ENCODE peak calls at places on chromosomes 13 and 19, in six cellular contexts. H is neuronal stem cell, M is trophoblast cell, Q is IMR-90, X is H1, C is H9. I is an unnamed sample.

GRCh38 chr19:31781542-31781941 is 432.3 kb upstream of the TSHZ3 start:
- DNase-seq in H (no peak), M (no peak), Q (no peak), X (peak), C (no peak), I (no peak)

GRCh38 chr13:21846605-21847004 is 175.7 kb downstream of the FGF9 start:
- DNase-seq in H (no peak), M (no peak), Q (no peak), X (peak), C (peak), I (no peak)

GRCh38 chr13:50387124-50387581 is 371.9 kb downstream of the KCNRG start:
- DNase-seq in H (peak), M (peak), Q (peak), X (peak), C (peak), I (peak)

GRCh38 chr13:100275746-100276145 is 186.9 kb downstream of the PCCA start:
- DNase-seq in H (no peak), M (no peak), Q (no peak), X (no peak), C (no peak), I (no peak)

GRCh38 chr13:108851660-108852059 is 222.2 kb downstream of the MYO16 start:
- DNase-seq in H (no peak), M (no peak), Q (no peak), X (no peak), C (no peak), I (no peak)

GRCh38 chr19:40191836-40192646 is 815 bp downstream of the MAP3K10 start:
- DNase-seq in H (peak), M (no peak), Q (peak), X (peak), C (peak), I (peak)

GRCh38 chr13:112839347-112840105 is 129.5 kb upstream of the MCF2L start:
- DNase-seq in H (no peak), M (peak), Q (peak), X (no peak), C (no peak), I (no peak)

GRCh38 chr19:46674416-46675178 is 13.6 kb upstream of the DACT3 start:
- DNase-seq in H (no peak), M (no peak), Q (peak), X (peak), C (peak), I (no peak)

GRCh38 chr13:27822258-27822872 is 30.1 kb downstream of the GSX1 start:
- DNase-seq in H (no peak), M (no peak), Q (no peak), X (no peak), C (no peak), I (peak)

GRCh38 chr19:14337510-14337909 is 43.7 kb upstream of the ADGRE5 start:
- DNase-seq in H (no peak), M (no peak), Q (no peak), X (peak), C (peak), I (peak)

GRCh38 chr13:109400192-109400591 is 386.2 kb downstream of the IRS2 start:
- DNase-seq in H (no peak), M (peak), Q (no peak), X (no peak), C (peak), I (no peak)

GRCh38 chr19:23263870-23264590 is 13.8 kb upstream of the ZNF724 start:
- DNase-seq in H (no peak), M (peak), Q (no peak), X (no peak), C (no peak), I (no peak)

GRCh38 chr19:720691-721160 is 12.0 kb downstream of the PALM start:
- DNase-seq in H (no peak), M (no peak), Q (no peak), X (peak), C (no peak), I (no peak)

GRCh38 chr13:98975822-98976261 is 2.0 kb downstream of the DOCK9 start:
- DNase-seq in H (no peak), M (peak), Q (no peak), X (no peak), C (no peak), I (peak)

GRCh38 chr19:16067205-16067938 is 8.9 kb upstream of the TPM4 start:
- DNase-seq in H (no peak), M (no peak), Q (peak), X (no peak), C (no peak), I (no peak)

GRCh38 chr19:46297700-46298476 is 1.0 kb downstream of the HIF3A start:
- DNase-seq in H (no peak), M (no peak), Q (no peak), X (peak), C (no peak), I (peak)

GRCh38 chr13:79405501-79405830 is 589 bp downstream of the RBM26 start:
- DNase-seq in H (no peak), M (no peak), Q (no peak), X (no peak), C (peak), I (peak)

GRCh38 chr13:24292476-24292875 is 16.9 kb upstream of the C1QTNF9 start:
- DNase-seq in H (no peak), M (no peak), Q (no peak), X (no peak), C (no peak), I (no peak)

GRCh38 chr13:79258489-79258888 is 147.6 kb downstream of the RBM26 start:
- DNase-seq in H (no peak), M (no peak), Q (no peak), X (no peak), C (no peak), I (no peak)

GRCh38 chr19:34667349-34668076 is 9.4 kb downstream of the SCGB2B2 start:
- DNase-seq in H (no peak), M (no peak), Q (peak), X (no peak), C (peak), I (peak)

GRCh38 chr13:29487466-29488454 is 107.7 kb downstream of the SLC7A1 start:
- DNase-seq in H (no peak), M (no peak), Q (no peak), X (no peak), C (no peak), I (peak)

GRCh38 chr13:47546265-47546962 is 454.7 kb downstream of the SUCLA2 start:
- DNase-seq in H (no peak), M (no peak), Q (no peak), X (no peak), C (no peak), I (peak)

GRCh38 chr13:80338781-80339577 is 1.9 kb downstream of the SPRY2 start:
- DNase-seq in H (peak), M (no peak), Q (peak), X (peak), C (peak), I (peak)

GRCh38 chr13:112625698-112626097 is 37.7 kb upstream of the TUBGCP3 start:
- DNase-seq in H (no peak), M (no peak), Q (no peak), X (no peak), C (no peak), I (no peak)

GRCh38 chr13:109545964-109546363 is 240.4 kb downstream of the IRS2 start:
- DNase-seq in H (no peak), M (no peak), Q (no peak), X (no peak), C (no peak), I (no peak)

GRCh38 chr19:3494051-3494450 is 6.4 kb downstream of the DOHH start:
- DNase-seq in H (no peak), M (no peak), Q (no peak), X (peak), C (peak), I (no peak)

GRCh38 chr13:113803409-113804016 is 44.5 kb downstream of the TMEM255B start:
- DNase-seq in H (no peak), M (no peak), Q (no peak), X (no peak), C (no peak), I (no peak)

DNA sequence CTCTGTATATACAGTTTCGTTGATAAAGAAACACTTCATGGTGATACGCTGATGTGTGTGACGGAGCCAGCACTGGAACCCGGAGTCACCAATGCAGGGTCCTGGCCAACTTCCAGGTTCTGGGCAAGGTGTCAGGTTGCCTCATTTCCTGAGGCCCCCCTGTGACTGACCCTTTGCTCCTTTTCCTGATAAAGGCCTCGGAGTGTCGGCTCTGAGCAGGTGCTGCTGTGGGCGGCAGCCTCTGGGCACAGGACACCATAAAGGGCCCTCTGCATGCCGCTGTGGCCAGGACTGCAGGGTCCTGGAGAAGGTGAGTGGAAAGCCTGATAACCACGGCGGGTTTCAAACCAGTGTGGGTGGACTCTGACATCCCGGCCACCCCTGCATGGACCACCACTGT is 17.3 kb upstream of the MYDGF start:
- DNase-seq in H (no peak), M (no peak), Q (no peak), X (no peak), C (no peak), I (no peak)
- H4K91ac ChIP-seq in H (no peak), M (no peak), Q (no peak), X (no peak), C (no peak), I (no peak)

DNA sequence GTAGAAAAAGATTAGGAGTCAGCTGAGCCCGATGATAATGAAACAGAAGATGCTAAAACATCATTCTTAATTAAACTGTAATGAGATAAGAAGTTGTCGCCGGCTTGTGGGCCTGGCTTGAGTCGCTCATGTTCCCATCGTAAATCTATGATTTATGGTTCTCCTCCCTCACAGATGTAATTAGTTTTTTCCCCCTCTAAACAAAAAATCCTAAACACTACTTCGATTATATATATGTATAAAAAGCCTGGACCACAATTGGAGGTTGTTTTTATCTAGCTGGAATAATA is 151.3 kb downstream of the PTPRS start:
- DNase-seq in H (no peak), M (no peak), Q (no peak), X (no peak), C (no peak), I (no peak)
- H4K91ac ChIP-seq in H (no peak), M (no peak), Q (no peak), X (no peak), C (no peak), I (no peak)

DNA sequence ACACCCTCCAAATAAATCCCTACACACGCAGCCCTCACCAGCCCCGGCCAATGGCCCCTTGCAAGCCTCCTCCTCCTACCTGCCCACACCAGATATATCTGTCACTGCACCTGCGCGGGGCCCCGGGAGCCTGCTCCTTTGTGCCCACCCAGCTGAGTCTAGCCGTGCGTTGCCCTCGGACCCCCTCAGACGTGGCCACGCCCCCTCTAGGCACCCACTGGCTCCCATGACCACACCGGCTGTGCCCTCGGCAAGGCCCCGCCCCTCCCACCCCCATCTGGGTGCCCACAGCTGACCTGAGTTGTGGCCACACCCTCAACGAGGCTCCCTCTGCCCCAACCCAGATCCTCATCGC is 6.3 kb upstream of the PNPLA6 start:
- DNase-seq in H (no peak), M (no peak), Q (no peak), X (no peak), C (no peak), I (no peak)
- H4K91ac ChIP-seq in H (no peak), M (no peak), Q (no peak), X (no peak), C (no peak), I (no peak)

DNA sequence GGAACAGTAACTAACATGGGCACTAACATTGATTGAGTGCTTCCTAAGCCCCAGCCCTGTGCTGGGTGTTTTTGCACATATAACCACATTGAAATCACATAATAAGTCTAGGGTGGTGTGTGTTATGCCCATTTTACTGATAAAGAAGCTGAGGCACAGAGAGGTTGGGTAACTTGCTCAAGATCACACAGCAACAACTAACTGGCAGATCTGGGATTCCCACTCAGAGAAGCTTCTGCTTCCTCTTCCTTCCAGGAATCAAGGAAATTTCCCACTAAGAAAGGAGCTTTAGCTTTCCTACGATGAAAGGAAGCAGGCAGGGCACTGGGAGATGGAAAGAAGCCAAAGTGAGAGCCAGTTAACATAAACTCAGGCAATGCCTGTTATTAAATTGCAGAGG is 10.0 kb downstream of the SSC5D start:
- DNase-seq in H (no peak), M (no peak), Q (no peak), X (no peak), C (no peak), I (no peak)
- H4K91ac ChIP-seq in H (no peak), M (no peak), Q (no peak), X (no peak), C (no peak), I (no peak)

GRCh38 chr13:94110011-94110410 is 369.5 kb downstream of the DCT start:
- DNase-seq in H (no peak), M (no peak), Q (peak), X (no peak), C (no peak), I (no peak)
- H4K91ac ChIP-seq in H (no peak), M (no peak), Q (no peak), X (no peak), C (no peak), I (no peak)

GRCh38 chr13:63189712-63190111 is 1774.1 kb upstream of the PCDH20 start:
- DNase-seq in H (no peak), M (no peak), Q (no peak), X (no peak), C (no peak), I (no peak)
- H4K91ac ChIP-seq in H (no peak), M (peak), Q (no peak), X (no peak), C (no peak), I (no peak)

DNA sequence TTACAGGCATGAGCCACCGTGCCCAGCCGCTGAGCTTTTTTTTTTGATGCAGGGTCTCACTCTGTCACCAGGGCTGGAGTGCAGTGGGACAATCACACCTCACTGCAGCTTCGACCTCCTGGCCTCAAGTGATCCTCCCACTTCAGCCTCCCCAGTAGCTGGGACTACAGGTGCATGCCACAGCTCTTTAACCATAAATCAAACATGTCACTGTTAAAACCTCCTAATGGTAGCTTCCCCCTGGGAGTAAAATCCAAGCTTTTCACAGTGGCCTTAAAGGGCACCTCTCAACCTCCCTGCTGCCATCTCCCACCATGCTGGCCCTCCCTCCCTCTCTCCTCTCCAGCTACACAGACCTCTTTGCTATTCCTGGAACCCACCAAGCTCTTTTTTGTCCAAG is 2.0 kb upstream of the GNG14 start:
- DNase-seq in H (no peak), M (no peak), Q (no peak), X (no peak), C (no peak), I (no peak)
- H4K91ac ChIP-seq in H (no peak), M (no peak), Q (no peak), X (no peak), C (no peak), I (no peak)

GRCh38 chr19:38709119-38709518 is 35.2 kb downstream of the CAPN12 start:
- DNase-seq in H (no peak), M (no peak), Q (no peak), X (no peak), C (no peak), I (no peak)

GRCh38 chr19:38711726-38712153 is 32.5 kb downstream of the CAPN12 start:
- DNase-seq in H (no peak), M (no peak), Q (peak), X (no peak), C (no peak), I (peak)

GRCh38 chr19:38712161-38712748 is 32.0 kb downstream of the CAPN12 start:
- DNase-seq in H (no peak), M (no peak), Q (no peak), X (no peak), C (no peak), I (no peak)

GRCh38 chr19:38709671-38710415 is 34.4 kb downstream of the CAPN12 start:
- DNase-seq in H (no peak), M (no peak), Q (no peak), X (no peak), C (no peak), I (no peak)

DNA sequence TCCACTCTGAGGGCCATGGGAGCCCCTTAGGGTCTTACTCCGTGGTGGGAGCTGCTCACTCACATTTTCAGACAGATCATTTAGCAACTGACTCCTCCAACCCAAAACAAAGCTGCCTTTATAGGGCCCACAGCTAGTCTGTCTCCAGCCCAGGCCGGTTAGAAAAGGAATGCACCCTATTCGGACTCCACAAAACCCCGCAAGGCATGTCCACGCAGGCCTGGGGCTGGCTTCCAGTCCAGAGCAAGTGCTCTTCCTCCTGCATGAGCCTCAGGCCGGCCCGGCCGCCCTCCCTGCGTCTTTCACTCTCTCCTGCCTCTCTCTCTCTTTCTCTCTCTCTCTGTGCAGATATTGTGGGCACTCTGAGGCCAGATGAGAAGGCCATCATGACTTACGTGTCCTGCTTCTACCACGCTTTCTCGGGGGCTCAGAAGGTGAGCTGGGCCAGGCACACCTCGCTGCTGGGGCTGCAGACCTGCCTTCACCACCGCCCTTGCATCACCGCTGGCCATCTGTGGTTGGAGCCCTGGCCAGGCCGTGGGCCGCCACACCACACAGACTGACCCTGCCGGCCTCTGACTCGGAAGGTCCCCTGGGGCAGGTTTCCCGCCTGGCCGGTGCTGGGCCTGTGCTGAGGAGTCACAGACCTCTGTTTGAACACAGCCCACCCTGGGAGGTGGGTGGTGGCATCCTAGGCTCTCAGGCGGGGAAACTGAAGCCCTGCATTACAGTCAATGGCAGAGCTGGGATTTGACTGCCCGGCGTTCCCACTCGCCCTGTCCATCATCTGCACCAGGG is 33.1 kb downstream of the CAPN12 start:
- DNase-seq in H (no peak), M (no peak), Q (no peak), X (no peak), C (no peak), I (peak)
- H4K91ac ChIP-seq in H (no peak), M (peak), Q (peak), X (no peak), C (no peak), I (peak)

GRCh38 chr19:38710416-38710702 is 33.9 kb downstream of the CAPN12 start:
- DNase-seq in H (no peak), M (no peak), Q (no peak), X (no peak), C (no peak), I (no peak)
- H4K91ac ChIP-seq in H (no peak), M (peak), Q (peak), X (no peak), C (no peak), I (no peak)

DNA sequence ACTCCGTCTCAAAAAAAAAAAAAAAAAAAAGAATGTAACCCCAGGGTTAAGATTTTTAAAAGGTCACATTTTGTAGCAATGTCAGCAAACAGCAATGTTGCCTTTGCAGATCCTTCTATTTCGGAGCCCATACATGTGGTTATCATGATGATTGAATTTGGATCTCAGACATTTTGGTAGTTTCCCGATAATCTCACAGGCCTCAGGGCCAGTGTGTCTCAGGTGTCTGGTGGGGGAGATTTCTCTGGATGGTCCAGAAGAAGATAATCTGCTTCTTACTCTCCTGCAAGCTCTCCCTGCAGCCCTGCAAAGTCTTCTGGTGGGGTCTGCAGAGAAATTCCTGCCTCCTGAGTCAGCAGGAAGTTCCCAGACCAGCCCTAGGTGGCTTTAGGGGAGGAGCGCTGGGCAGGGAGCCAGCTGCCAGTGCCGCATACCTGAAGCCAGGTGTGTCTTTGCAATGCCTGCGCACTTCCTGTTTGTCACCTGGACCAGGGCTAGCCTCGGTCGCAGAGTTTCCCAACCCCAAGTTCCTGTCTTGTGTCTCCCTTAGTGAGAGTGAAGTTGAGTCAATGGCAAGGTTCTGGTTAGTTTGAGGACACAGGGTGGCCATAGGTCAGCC is 1.4 kb downstream of the SH2D3A start:
- DNase-seq in H (no peak), M (peak), Q (no peak), X (peak), C (peak), I (no peak)
- H4K91ac ChIP-seq in H (no peak), M (peak), Q (no peak), X (peak), C (peak), I (no peak)

I was measured in mesenchymal stem cell.